ENCODE peak calls at places on chromosomes 13 and 19, in seven cellular contexts. J is choroid plexus epithelial cell; X is CD8-positive, alpha-beta T cell; M is pancreas; O is left lung; W is astrocyte of the cerebellum; R is cardiac muscle cell. D is an unnamed sample.

GRCh38 chr13:73467103-73467502 is 408.3 kb downstream of the KLF5 start:
- DNase-seq in J (no peak), X (no peak), M (no peak), O (no peak), W (no peak), R (no peak), D (no peak)

GRCh38 chr19:1503089-1503924 is 9.5 kb downstream of the ADAMTSL5 start:
- DNase-seq in J (peak), X (peak), M (peak), O (no peak), W (no peak), R (peak), D (no peak)

GRCh38 chr19:1082928-1083816 is 12.0 kb downstream of the POLR2E start:
- DNase-seq in J (no peak), X (peak), M (peak), O (no peak), W (no peak), R (no peak), D (no peak)

GRCh38 chr19:18223860-18224524 is 2.2 kb downstream of the PDE4C start:
- DNase-seq in J (no peak), X (no peak), M (peak), O (peak), W (no peak), R (peak), D (no peak)

GRCh38 chr19:9362905-9363304 is at the start of gene ZNF177:
- DNase-seq in J (peak), X (no peak), M (no peak), O (no peak), W (no peak), R (no peak), D (no peak)

GRCh38 chr19:43570174-43570791 is 5.0 kb downstream of the XRCC1 start:
- DNase-seq in J (no peak), X (no peak), M (no peak), O (no peak), W (no peak), R (no peak), D (no peak)

GRCh38 chr13:92137519-92137918 is 739.1 kb downstream of the GPC5 start:
- DNase-seq in J (peak), X (no peak), M (no peak), O (no peak), W (no peak), R (no peak), D (no peak)

GRCh38 chr13:37109080-37109678 is 3.7 kb upstream of the CSNK1A1L start:
- DNase-seq in J (peak), X (no peak), M (no peak), O (no peak), W (peak), R (peak), D (no peak)

GRCh38 chr19:4064073-4064550 is 2.6 kb downstream of the ZBTB7A start:
- DNase-seq in J (peak), X (no peak), M (peak), O (no peak), W (no peak), R (peak), D (no peak)

GRCh38 chr13:44932171-44932849 is 57.0 kb downstream of the NUFIP1 start:
- DNase-seq in J (peak), X (no peak), M (no peak), O (no peak), W (no peak), R (no peak), D (no peak)

GRCh38 chr19:49883094-49883493 is 5.6 kb downstream of the TBC1D17 start:
- DNase-seq in J (no peak), X (no peak), M (no peak), O (no peak), W (no peak), R (no peak), D (no peak)

GRCh38 chr13:42354246-42355117 is 82.5 kb downstream of the AKAP11 start:
- DNase-seq in J (peak), X (peak), M (no peak), O (no peak), W (peak), R (peak), D (no peak)

GRCh38 chr13:61358599-61358998 is 57.0 kb downstream of the PCDH20 start:
- DNase-seq in J (no peak), X (no peak), M (no peak), O (no peak), W (no peak), R (no peak), D (no peak)

GRCh38 chr19:56837492-56837891 is 3.0 kb downstream of the PEG3 start:
- DNase-seq in J (peak), X (no peak), M (peak), O (peak), W (no peak), R (no peak), D (no peak)

GRCh38 chr13:101916758-101917474 is 464.4 kb downstream of the ITGBL1 start:
- DNase-seq in J (no peak), X (no peak), M (no peak), O (no peak), W (no peak), R (peak), D (no peak)

GRCh38 chr19:50568321-50569022 is at the start of gene LRRC4B:
- DNase-seq in J (no peak), X (no peak), M (no peak), O (no peak), W (no peak), R (peak), D (no peak)

GRCh38 chr19:45245334-45245787 is at the start of gene EXOC3L2:
- DNase-seq in J (no peak), X (no peak), M (no peak), O (no peak), W (no peak), R (no peak), D (no peak)

GRCh38 chr13:82976499-82976898 is 905.8 kb downstream of the SLITRK1 start:
- DNase-seq in J (peak), X (no peak), M (no peak), O (no peak), W (no peak), R (no peak), D (no peak)

GRCh38 chr13:99689955-99690354 is 188.7 kb downstream of the TM9SF2 start:
- DNase-seq in J (no peak), X (no peak), M (no peak), O (no peak), W (no peak), R (no peak), D (no peak)

GRCh38 chr13:113624235-113624587 is 33.8 kb downstream of the ATP4B start:
- DNase-seq in J (no peak), X (no peak), M (no peak), O (no peak), W (no peak), R (no peak), D (no peak)

GRCh38 chr19:18292460-18292809 is 11.0 kb upstream of the JUND start:
- DNase-seq in J (no peak), X (peak), M (no peak), O (no peak), W (no peak), R (no peak), D (no peak)

GRCh38 chr13:112668924-112669323 is 20.9 kb upstream of the ATP11A start:
- DNase-seq in J (no peak), X (no peak), M (no peak), O (no peak), W (no peak), R (no peak), D (no peak)

GRCh38 chr13:109213714-109214113 is 572.7 kb downstream of the IRS2 start:
- DNase-seq in J (no peak), X (no peak), M (no peak), O (no peak), W (no peak), R (no peak), D (no peak)

GRCh38 chr13:75486654-75487053 is 4.7 kb upstream of the TBC1D4 start:
- DNase-seq in J (no peak), X (no peak), M (no peak), O (no peak), W (no peak), R (no peak), D (no peak)

GRCh38 chr13:59690857-59691500 is 472.7 kb downstream of the DIAPH3 start:
- DNase-seq in J (peak), X (no peak), M (no peak), O (no peak), W (no peak), R (no peak), D (no peak)

GRCh38 chr19:33388231-33388816 is 14.8 kb downstream of the CEBPG start:
- DNase-seq in J (no peak), X (no peak), M (peak), O (no peak), W (no peak), R (no peak), D (no peak)

GRCh38 chr19:2529473-2529918 is 53.6 kb downstream of the GADD45B start:
- DNase-seq in J (peak), X (no peak), M (no peak), O (no peak), W (no peak), R (no peak), D (peak)

GRCh38 chr19:14369399-14370168 is 11.7 kb upstream of the ADGRE5 start:
- DNase-seq in J (no peak), X (peak), M (no peak), O (no peak), W (peak), R (peak), D (no peak)

DNA sequence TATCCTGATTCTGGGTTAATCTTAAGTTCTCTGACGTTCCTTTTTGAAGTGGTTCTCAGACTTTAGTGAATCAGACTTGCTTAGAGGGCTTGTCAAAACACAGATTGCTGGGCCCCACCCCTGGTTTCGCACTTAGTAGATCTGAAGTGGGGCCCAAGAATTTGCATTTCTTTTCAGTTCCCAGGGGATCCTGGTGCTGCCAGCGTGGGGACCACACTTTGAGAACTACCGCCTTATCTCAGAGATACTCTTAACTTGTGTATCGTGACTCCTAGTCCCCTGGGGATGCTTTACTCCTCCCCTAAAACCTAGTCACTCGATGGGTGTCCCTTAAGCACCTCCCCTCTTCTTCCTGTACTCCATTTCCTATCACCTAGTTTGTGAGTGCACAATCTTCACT is 5.6 kb downstream of the KRTDAP start:
- DNase-seq in J (no peak), X (no peak), M (no peak), O (no peak), W (no peak), R (no peak), D (no peak)
- TF ChIP-seq CTCF in J (no peak), X (no peak), M (no peak), O (no peak), W (no peak), R (no peak), D (no peak)

GRCh38 chr13:22055259-22055658 is 384.4 kb downstream of the FGF9 start:
- DNase-seq in J (no peak), X (no peak), M (no peak), O (no peak), W (no peak), R (peak), D (no peak)
- H3K4me3 ChIP-seq in J (no peak), X (no peak), M (no peak), O (no peak), W (no peak), R (no peak), D (no peak)

GRCh38 chr19:21482863-21483276 is 22.5 kb upstream of the ZNF429 start:
- DNase-seq in J (peak), X (peak), M (peak), O (peak), W (no peak), R (peak), D (no peak)
- TF ChIP-seq CTCF in J (peak), X (peak), M (peak), O (peak), W (no peak), R (peak), D (peak)

GRCh38 chr19:39415111-39416046 is 2.9 kb downstream of the PLEKHG2 start:
- DNase-seq in J (no peak), X (no peak), M (no peak), O (no peak), W (no peak), R (no peak), D (no peak)
- H3K4me3 ChIP-seq in J (peak), X (no peak), M (no peak), O (peak), W (peak), R (no peak), D (peak)

GRCh38 chr13:28059214-28059613 is 41.2 kb downstream of the FLT3 start:
- DNase-seq in J (peak), X (peak), M (peak), O (no peak), W (no peak), R (peak), D (no peak)
- TF ChIP-seq CTCF in J (peak), X (peak), M (peak), O (peak), W (peak), R (peak), D (peak)

D was measured in BJ.